ENCODE peak calls at places on chromosome 4, in four cellular contexts. One of them, this sample, is unnamed.

GRCh38 chr4:36427696-36428095 is 146.3 kb downstream of the DTHD1 start:
- DNase-seq in left lung: peak; percentile 29
- DNase-seq in astrocyte of the spinal cord: no peak
- DNase-seq in mesothelial cell of epicardium: no peak
- DNase-seq in this sample: no peak

GRCh38 chr4:144421839-144422565 is 224.0 kb upstream of the HHIP start:
- DNase-seq in left lung: no peak
- DNase-seq in astrocyte of the spinal cord: no peak
- DNase-seq in mesothelial cell of epicardium: no peak
- DNase-seq in this sample: no peak

GRCh38 chr4:107862658-107863057 is 37.9 kb downstream of the SGMS2 start:
- DNase-seq in left lung: no peak
- DNase-seq in astrocyte of the spinal cord: peak; percentile 68
- DNase-seq in mesothelial cell of epicardium: no peak
- DNase-seq in this sample: no peak

GRCh38 chr4:38837849-38838248 is 18.8 kb downstream of the TLR6 start:
- DNase-seq in left lung: no peak
- DNase-seq in astrocyte of the spinal cord: peak; percentile 27
- DNase-seq in mesothelial cell of epicardium: no peak
- DNase-seq in this sample: no peak

GRCh38 chr4:94605241-94605640 is 152.5 kb upstream of the BMPR1B start:
- DNase-seq in left lung: no peak
- DNase-seq in astrocyte of the spinal cord: no peak
- DNase-seq in mesothelial cell of epicardium: no peak
- DNase-seq in this sample: no peak

GRCh38 chr4:142079951-142080350 is 443.6 kb downstream of the IL15 start:
- DNase-seq in left lung: no peak
- DNase-seq in astrocyte of the spinal cord: no peak
- DNase-seq in mesothelial cell of epicardium: no peak
- DNase-seq in this sample: no peak

GRCh38 chr4:16253127-16253960 is 27.1 kb upstream of the TAPT1 start:
- DNase-seq in left lung: no peak
- DNase-seq in astrocyte of the spinal cord: peak; percentile 78
- DNase-seq in mesothelial cell of epicardium: no peak
- DNase-seq in this sample: no peak

GRCh38 chr4:112747035-112747434 is 110.1 kb downstream of the LARP7 start:
- DNase-seq in left lung: no peak
- DNase-seq in astrocyte of the spinal cord: no peak
- DNase-seq in mesothelial cell of epicardium: no peak
- DNase-seq in this sample: no peak

GRCh38 chr4:53478671-53479456 is 101.4 kb downstream of the FIP1L1 start:
- DNase-seq in left lung: no peak
- DNase-seq in astrocyte of the spinal cord: peak; percentile 87
- DNase-seq in mesothelial cell of epicardium: no peak
- DNase-seq in this sample: no peak

GRCh38 chr4:169225058-169225751 is 45.6 kb downstream of the SH3RF1 start:
- DNase-seq in left lung: no peak
- DNase-seq in astrocyte of the spinal cord: peak; percentile 93
- DNase-seq in mesothelial cell of epicardium: no peak
- DNase-seq in this sample: no peak

GRCh38 chr4:128451270-128451905 is 163.8 kb upstream of the PGRMC2 start:
- DNase-seq in left lung: no peak
- DNase-seq in astrocyte of the spinal cord: no peak
- DNase-seq in mesothelial cell of epicardium: no peak
- DNase-seq in this sample: no peak

GRCh38 chr4:36006226-36006625 is 238.1 kb downstream of the ARAP2 start:
- DNase-seq in left lung: no peak
- DNase-seq in astrocyte of the spinal cord: peak; percentile 60
- DNase-seq in mesothelial cell of epicardium: no peak
- DNase-seq in this sample: no peak

GRCh38 chr4:3085948-3086670 is 11.6 kb downstream of the HTT start:
- DNase-seq in left lung: no peak
- DNase-seq in astrocyte of the spinal cord: no peak
- DNase-seq in mesothelial cell of epicardium: no peak
- DNase-seq in this sample: no peak

GRCh38 chr4:26884486-26884988 is 23.9 kb downstream of the STIM2 start:
- DNase-seq in left lung: no peak
- DNase-seq in astrocyte of the spinal cord: no peak
- DNase-seq in mesothelial cell of epicardium: no peak
- DNase-seq in this sample: no peak

GRCh38 chr4:146329042-146329716 is 114.8 kb downstream of the REELD1 start:
- DNase-seq in left lung: no peak
- DNase-seq in astrocyte of the spinal cord: peak; percentile 83
- DNase-seq in mesothelial cell of epicardium: no peak
- DNase-seq in this sample: no peak

GRCh38 chr4:80471701-80472100 is 136.2 kb downstream of the CFAP299 start:
- DNase-seq in left lung: peak; percentile 76
- DNase-seq in astrocyte of the spinal cord: peak; percentile 39
- DNase-seq in mesothelial cell of epicardium: no peak
- DNase-seq in this sample: no peak

GRCh38 chr4:156620786-156621185 is 350.8 kb downstream of the PDGFC start:
- DNase-seq in left lung: no peak
- DNase-seq in astrocyte of the spinal cord: no peak
- DNase-seq in mesothelial cell of epicardium: no peak
- DNase-seq in this sample: no peak

GRCh38 chr4:81715335-81715734 is 243.6 kb upstream of the RASGEF1B start:
- DNase-seq in left lung: no peak
- DNase-seq in astrocyte of the spinal cord: no peak
- DNase-seq in mesothelial cell of epicardium: no peak
- DNase-seq in this sample: no peak

GRCh38 chr4:110508827-110509446 is 33.0 kb downstream of the ENPEP start:
- DNase-seq in left lung: no peak
- DNase-seq in astrocyte of the spinal cord: peak; percentile 54
- DNase-seq in mesothelial cell of epicardium: no peak
- DNase-seq in this sample: no peak

GRCh38 chr4:123127218-123127617 is 204.8 kb upstream of the NUDT6 start:
- DNase-seq in left lung: no peak
- DNase-seq in astrocyte of the spinal cord: peak; percentile 44
- DNase-seq in mesothelial cell of epicardium: no peak
- DNase-seq in this sample: no peak
- TF ChIP-seq CTCF in left lung: peak; percentile 14
- TF ChIP-seq CTCF in astrocyte of the spinal cord: peak; percentile 9
- TF ChIP-seq CTCF in mesothelial cell of epicardium: peak; percentile 38
- TF ChIP-seq CTCF in this sample: no peak

GRCh38 chr4:119706804-119707203 is 78.2 kb upstream of the PDE5A start:
- DNase-seq in left lung: no peak
- DNase-seq in astrocyte of the spinal cord: no peak
- DNase-seq in mesothelial cell of epicardium: no peak
- DNase-seq in this sample: no peak
- TF ChIP-seq CTCF in left lung: no peak
- TF ChIP-seq CTCF in astrocyte of the spinal cord: no peak
- TF ChIP-seq CTCF in mesothelial cell of epicardium: no peak
- TF ChIP-seq CTCF in this sample: no peak

DNA sequence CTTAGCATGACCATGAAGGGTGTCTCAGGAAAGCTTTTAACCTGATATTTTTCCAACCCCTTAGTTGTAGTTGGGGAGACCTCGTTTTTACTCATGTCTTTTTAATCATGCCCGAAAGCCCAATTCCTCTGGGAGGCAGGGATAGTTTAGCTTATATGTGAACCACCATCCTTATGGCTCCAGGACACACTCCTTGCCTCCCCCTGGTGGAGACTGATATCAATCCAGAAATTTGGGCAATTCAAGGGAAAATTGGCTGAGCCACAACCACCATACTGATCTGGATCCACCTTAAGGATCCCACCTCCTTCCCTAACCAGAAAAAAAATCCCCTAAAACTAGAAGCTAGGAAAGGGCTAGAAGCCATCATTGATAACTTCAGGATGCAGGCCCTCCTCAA is 13.4 kb upstream of the COL25A1 start:
- DNase-seq in left lung: no peak
- DNase-seq in astrocyte of the spinal cord: no peak
- DNase-seq in mesothelial cell of epicardium: no peak
- DNase-seq in this sample: no peak
- TF ChIP-seq CTCF in left lung: no peak
- TF ChIP-seq CTCF in astrocyte of the spinal cord: peak; percentile 12
- TF ChIP-seq CTCF in mesothelial cell of epicardium: peak; percentile 20
- TF ChIP-seq CTCF in this sample: no peak

GRCh38 chr4:186724048-186724860 is 598 bp upstream of the FAT1 start:
- DNase-seq in left lung: peak; percentile 80
- DNase-seq in astrocyte of the spinal cord: peak; percentile 56
- DNase-seq in mesothelial cell of epicardium: no peak
- DNase-seq in this sample: no peak

GRCh38 chr4:186726440-186727148 is 2.9 kb upstream of the FAT1 start:
- DNase-seq in left lung: peak; percentile 83
- DNase-seq in astrocyte of the spinal cord: peak; percentile 88
- DNase-seq in mesothelial cell of epicardium: peak; percentile 78
- DNase-seq in this sample: peak; percentile 93

GRCh38 chr4:186724861-186725419 is 1.3 kb upstream of the FAT1 start:
- DNase-seq in left lung: no peak
- DNase-seq in astrocyte of the spinal cord: peak; percentile 65
- DNase-seq in mesothelial cell of epicardium: no peak
- DNase-seq in this sample: no peak

GRCh38 chr4:186726150-186726439 is 2.4 kb upstream of the FAT1 start:
- DNase-seq in left lung: no peak
- DNase-seq in astrocyte of the spinal cord: no peak
- DNase-seq in mesothelial cell of epicardium: no peak
- DNase-seq in this sample: no peak

GRCh38 chr4:186725422-186726149 is 1.9 kb upstream of the FAT1 start:
- DNase-seq in left lung: peak; percentile 90
- DNase-seq in astrocyte of the spinal cord: peak; percentile 91
- DNase-seq in mesothelial cell of epicardium: peak; percentile 60
- DNase-seq in this sample: peak; percentile 53
- TF ChIP-seq CTCF in left lung: peak; percentile 19
- TF ChIP-seq CTCF in astrocyte of the spinal cord: peak; percentile 86
- TF ChIP-seq CTCF in mesothelial cell of epicardium: peak; percentile 63
- TF ChIP-seq CTCF in this sample: no peak

GRCh38 chr4:184282251-184282713 is 64.6 kb upstream of the ENPP6 start:
- DNase-seq in left lung: no peak
- DNase-seq in astrocyte of the spinal cord: no peak
- DNase-seq in mesothelial cell of epicardium: no peak
- DNase-seq in this sample: no peak
- TF ChIP-seq CTCF in left lung: no peak
- TF ChIP-seq CTCF in astrocyte of the spinal cord: no peak
- TF ChIP-seq CTCF in mesothelial cell of epicardium: no peak
- TF ChIP-seq CTCF in this sample: no peak

GRCh38 chr4:85222561-85222960 is 252.4 kb upstream of the ARHGAP24 start:
- DNase-seq in left lung: no peak
- DNase-seq in astrocyte of the spinal cord: no peak
- DNase-seq in mesothelial cell of epicardium: no peak
- DNase-seq in this sample: no peak

GRCh38 chr4:85233516-85233915 is 241.4 kb upstream of the ARHGAP24 start:
- DNase-seq in left lung: no peak
- DNase-seq in astrocyte of the spinal cord: no peak
- DNase-seq in mesothelial cell of epicardium: no peak
- DNase-seq in this sample: no peak

GRCh38 chr4:85228264-85228663 is 246.7 kb upstream of the ARHGAP24 start:
- DNase-seq in left lung: no peak
- DNase-seq in astrocyte of the spinal cord: no peak
- DNase-seq in mesothelial cell of epicardium: no peak
- DNase-seq in this sample: no peak
- TF ChIP-seq CTCF in left lung: no peak
- TF ChIP-seq CTCF in astrocyte of the spinal cord: no peak
- TF ChIP-seq CTCF in mesothelial cell of epicardium: no peak
- TF ChIP-seq CTCF in this sample: no peak